ENCODE peak calls at places on chromosomes 1 and 21, in eight cellular contexts. K is lower leg skin, D is fibroblast of the aortic adventitia, V is AG09319, I is IMR-90, A is tibial artery, Q is A549, G is HFF-Myc. L is an unnamed sample.

GRCh38 chr1:239067480-239067879 is 318.9 kb upstream of the CHRM3 start:
- DNase-seq in K (no peak), D (no peak), V (no peak), I (no peak), A (no peak), Q (no peak), G (no peak), L (no peak)

GRCh38 chr21:41868062-41868710 is 11.0 kb downstream of the PRDM15 start:
- DNase-seq in K (no peak), D (no peak), V (no peak), I (peak; percentile 12), A (no peak), Q (no peak), G (peak; percentile 63), L (no peak)

GRCh38 chr1:223319373-223319772 is 44.6 kb downstream of the SUSD4 start:
- DNase-seq in K (no peak), D (no peak), V (no peak), I (no peak), A (no peak), Q (no peak), G (no peak), L (no peak)

GRCh38 chr1:15749399-15750291 is 7.3 kb downstream of the TMEM82 start:
- DNase-seq in K (no peak), D (peak; percentile 51), V (no peak), I (no peak), A (peak; percentile 83), Q (no peak), G (no peak), L (peak; percentile 90)

GRCh38 chr21:36412916-36413315 is 27.7 kb downstream of the CHAF1B start:
- DNase-seq in K (no peak), D (no peak), V (no peak), I (no peak), A (no peak), Q (no peak), G (no peak), L (no peak)

GRCh38 chr1:159448181-159448580 is 8.7 kb downstream of the OR10J1 start:
- DNase-seq in K (no peak), D (no peak), V (no peak), I (no peak), A (no peak), Q (no peak), G (no peak), L (no peak)

GRCh38 chr1:221801773-221802516 is 60.1 kb upstream of the DUSP10 start:
- DNase-seq in K (no peak), D (peak; percentile 54), V (no peak), I (peak; percentile 89), A (no peak), Q (peak; percentile 21), G (no peak), L (no peak)

GRCh38 chr1:33338495-33339211 is 17.8 kb upstream of the A3GALT2 start:
- DNase-seq in K (peak; percentile 88), D (peak; percentile 87), V (no peak), I (peak; percentile 87), A (peak; percentile 76), Q (no peak), G (no peak), L (no peak)

GRCh38 chr1:229452956-229453801 is 19.3 kb upstream of the ACTA1 start:
- DNase-seq in K (no peak), D (peak; percentile 47), V (no peak), I (peak; percentile 50), A (no peak), Q (peak; percentile 63), G (no peak), L (no peak)

DNA sequence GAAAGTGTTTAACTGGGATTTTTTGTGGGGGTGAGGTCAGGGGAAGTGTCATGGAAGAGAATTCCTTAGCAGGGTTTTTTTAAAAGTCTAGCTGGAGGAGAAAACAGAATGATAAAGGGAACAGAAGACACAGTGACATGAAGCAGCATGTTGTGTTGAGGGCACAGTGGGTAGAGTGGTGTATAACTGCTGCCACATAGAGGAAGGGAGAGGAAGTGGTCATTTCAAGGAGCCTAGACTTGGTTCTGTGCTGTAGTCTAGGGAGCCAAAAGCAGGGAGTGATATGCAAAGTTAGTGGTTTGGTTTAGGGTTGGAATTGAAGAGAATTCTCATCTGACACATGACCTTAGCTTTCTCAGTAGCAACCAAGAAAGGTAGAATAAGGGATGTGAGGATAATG is 10.2 kb downstream of the EEIG2 start:
- DNase-seq in K (no peak), D (no peak), V (no peak), I (peak; percentile 6), A (no peak), Q (peak; percentile 32), G (no peak), L (no peak)
- TF ChIP-seq CTCF in K (no peak), D (peak; percentile 44), V (peak; percentile 19), I (peak; percentile 34), A (no peak), Q (peak; percentile 30), G (peak; percentile 46), L (peak; percentile 62)

GRCh38 chr1:27938488-27938887 is 3.7 kb downstream of the SMPDL3B start:
- DNase-seq in K (no peak), D (no peak), V (no peak), I (no peak), A (no peak), Q (no peak), G (no peak), L (no peak)

GRCh38 chr1:27935721-27936120 is 921 bp downstream of the SMPDL3B start:
- DNase-seq in K (no peak), D (no peak), V (no peak), I (no peak), A (no peak), Q (no peak), G (no peak), L (peak; percentile 24)

GRCh38 chr1:27937524-27937836 is 2.7 kb downstream of the SMPDL3B start:
- DNase-seq in K (no peak), D (no peak), V (no peak), I (no peak), A (no peak), Q (no peak), G (no peak), L (peak; percentile 15)

GRCh38 chr1:27936370-27936769 is 1.6 kb downstream of the SMPDL3B start:
- DNase-seq in K (no peak), D (no peak), V (no peak), I (no peak), A (no peak), Q (no peak), G (no peak), L (no peak)

GRCh38 chr1:27934818-27935549 is at the start of gene SMPDL3B:
- DNase-seq in K (no peak), D (no peak), V (no peak), I (no peak), A (no peak), Q (peak; percentile 64), G (no peak), L (no peak)
- TF ChIP-seq CTCF in K (no peak), D (no peak), V (no peak), I (no peak), A (no peak), Q (no peak), G (no peak), L (peak; percentile 24)

DNA sequence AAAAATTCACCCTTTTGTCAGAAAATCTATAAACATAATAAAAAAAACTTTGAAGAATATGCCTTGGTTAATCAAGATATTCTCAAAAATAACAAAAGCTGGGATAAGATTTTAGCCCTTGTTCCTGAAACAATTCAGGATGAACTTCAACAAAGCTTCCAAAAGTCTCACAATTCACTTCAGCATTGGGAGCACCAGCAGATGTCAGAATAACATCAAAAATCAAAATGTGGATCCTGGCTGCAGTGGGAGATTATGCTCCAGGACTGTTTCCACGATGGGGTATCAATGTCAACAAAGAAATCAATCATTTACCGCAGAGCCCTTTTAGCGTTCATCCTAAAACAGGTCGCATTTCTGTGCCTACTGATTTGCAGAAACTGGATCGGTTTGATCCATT is 35.2 kb downstream of the ZNF670 start:
- DNase-seq in K (no peak), D (no peak), V (no peak), I (no peak), A (no peak), Q (no peak), G (no peak), L (no peak)
- TF ChIP-seq CTCF in K (no peak), D (no peak), V (no peak), I (no peak), A (no peak), Q (no peak), G (no peak), L (peak; percentile 39)

GRCh38 chr1:55877440-55878232 is 662.5 kb upstream of the USP24 start:
- DNase-seq in K (no peak), D (no peak), V (no peak), I (peak; percentile 28), A (no peak), Q (no peak), G (no peak), L (no peak)

GRCh38 chr1:55876276-55877060 is 661.3 kb upstream of the USP24 start:
- DNase-seq in K (no peak), D (peak; percentile 52), V (no peak), I (no peak), A (peak; percentile 44), Q (no peak), G (no peak), L (no peak)
- TF ChIP-seq CTCF in K (no peak), D (no peak), V (no peak), I (no peak), A (no peak), Q (no peak), G (no peak), L (no peak)

DNA sequence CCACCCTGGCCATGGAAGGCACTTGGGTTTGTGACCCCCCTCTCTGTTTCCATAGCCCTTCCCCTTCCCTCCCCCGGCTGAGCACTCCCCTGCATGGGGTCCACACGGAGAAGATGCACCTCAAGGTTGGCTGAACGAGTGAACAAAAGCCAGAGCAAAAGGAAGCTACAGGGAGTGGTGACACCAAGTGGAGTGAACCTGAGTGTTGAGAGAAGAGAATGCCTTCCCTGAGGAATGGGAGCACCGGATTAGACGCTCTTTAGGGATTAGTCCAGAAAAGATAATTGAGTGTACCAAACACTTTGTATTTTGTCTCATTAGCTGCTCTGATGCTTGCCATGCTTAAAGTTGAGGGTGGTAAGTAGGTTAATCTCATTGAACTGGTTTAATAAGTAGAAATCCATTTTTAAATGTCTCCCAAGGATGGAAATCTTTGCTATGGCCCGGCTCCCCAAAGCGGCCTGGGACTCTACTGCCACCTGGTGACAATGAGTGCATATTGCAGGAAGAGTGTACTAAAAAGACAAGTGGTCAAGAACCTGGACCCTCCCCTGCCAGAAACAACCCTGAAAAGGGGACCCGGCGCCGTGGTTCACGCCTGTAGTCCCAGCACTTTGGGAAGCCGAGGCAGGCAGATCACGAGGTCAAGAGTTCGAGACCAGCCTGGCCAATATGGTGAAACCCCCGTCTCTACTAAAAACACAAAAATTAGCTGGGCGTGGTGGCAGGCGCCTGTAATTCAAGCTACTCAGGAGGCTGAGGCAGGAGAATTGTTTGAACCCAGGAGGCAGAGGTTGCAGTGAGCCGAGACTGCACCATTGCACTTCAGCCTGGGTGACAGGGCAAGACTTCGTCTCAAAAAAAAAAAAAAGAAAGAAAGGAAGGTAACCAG is 150.6 kb upstream of the ZC3H12A start:
- DNase-seq in K (no peak), D (peak; percentile 2), V (no peak), I (peak; percentile 3), A (no peak), Q (peak; percentile 38), G (no peak), L (no peak)
- TF ChIP-seq CTCF in K (no peak), D (peak; percentile 53), V (peak; percentile 28), I (peak; percentile 59), A (no peak), Q (peak; percentile 51), G (peak; percentile 87), L (peak; percentile 68)